ENCODE peak calls at places on chromosomes 2 and 18, in ten cellular contexts. C is right lobe of liver, L is spleen, Z is sigmoid colon, W is gastrocnemius medialis, M is A549, Y is uterus, J is transverse colon, H is Peyer's patch, O is esophagus squamous epithelium. A is an unnamed sample.

GRCh38 chr2:215238485-215239098 is 73.3 kb upstream of the ATIC start:
- DNase-seq in C (no peak), L (no peak), Z (no peak), W (no peak), M (no peak), Y (no peak), J (no peak), H (no peak), O (no peak), A (no peak)

GRCh38 chr2:207513577-207514257 is 16.0 kb upstream of the CREB1 start:
- DNase-seq in C (no peak), L (no peak), Z (no peak), W (no peak), M (no peak), Y (no peak), J (no peak), H (no peak), O (no peak), A (no peak)

GRCh38 chr2:22238967-22239366 is 1115.2 kb downstream of the TDRD15 start:
- DNase-seq in C (no peak), L (no peak), Z (no peak), W (no peak), M (no peak), Y (no peak), J (no peak), H (no peak), O (no peak), A (no peak)

GRCh38 chr2:237889811-237890210 is 30.4 kb downstream of the RAMP1 start:
- DNase-seq in C (peak), L (peak), Z (peak), W (no peak), M (no peak), Y (peak), J (no peak), H (no peak), O (no peak), A (no peak)

GRCh38 chr2:106759962-106760361 is 126.0 kb downstream of the ST6GAL2 start:
- DNase-seq in C (no peak), L (no peak), Z (no peak), W (no peak), M (no peak), Y (no peak), J (no peak), H (no peak), O (no peak), A (no peak)

GRCh38 chr2:2773692-2774091 is 442.6 kb upstream of the MYT1L start:
- DNase-seq in C (peak), L (no peak), Z (no peak), W (no peak), M (no peak), Y (no peak), J (no peak), H (no peak), O (no peak), A (no peak)

GRCh38 chr2:221455214-221455613 is 116.9 kb downstream of the EPHA4 start:
- DNase-seq in C (no peak), L (no peak), Z (no peak), W (no peak), M (no peak), Y (no peak), J (no peak), H (no peak), O (no peak), A (no peak)

GRCh38 chr2:215531284-215531683 is 95.4 kb upstream of the FN1 start:
- DNase-seq in C (no peak), L (no peak), Z (no peak), W (no peak), M (no peak), Y (no peak), J (no peak), H (no peak), O (no peak), A (no peak)

GRCh38 chr2:98155721-98156120 is 68.8 kb downstream of the VWA3B start:
- DNase-seq in C (no peak), L (no peak), Z (no peak), W (no peak), M (no peak), Y (no peak), J (no peak), H (no peak), O (no peak), A (no peak)

GRCh38 chr2:166321076-166321475 is 54.7 kb downstream of the SCN9A start:
- DNase-seq in C (no peak), L (no peak), Z (no peak), W (no peak), M (no peak), Y (no peak), J (no peak), H (no peak), O (no peak), A (no peak)

GRCh38 chr2:229586746-229587705 is 127.3 kb downstream of the DNER start:
- DNase-seq in C (peak), L (peak), Z (peak), W (peak), M (peak), Y (peak), J (peak), H (peak), O (no peak), A (peak)

GRCh38 chr2:134257516-134257915 is 3.6 kb downstream of the MGAT5 start:
- DNase-seq in C (no peak), L (no peak), Z (no peak), W (no peak), M (no peak), Y (no peak), J (no peak), H (no peak), O (no peak), A (no peak)

GRCh38 chr18:49616618-49617328 is 54.9 kb downstream of the LIPG start:
- DNase-seq in C (no peak), L (no peak), Z (no peak), W (no peak), M (no peak), Y (no peak), J (no peak), H (no peak), O (no peak), A (peak)

GRCh38 chr2:41722668-41723369 is 325.0 kb upstream of the PKDCC start:
- DNase-seq in C (no peak), L (no peak), Z (no peak), W (peak), M (no peak), Y (peak), J (no peak), H (no peak), O (no peak), A (no peak)

GRCh38 chr2:160362521-160362920 is 131.1 kb downstream of the RBMS1 start:
- DNase-seq in C (no peak), L (no peak), Z (no peak), W (no peak), M (no peak), Y (no peak), J (no peak), H (no peak), O (no peak), A (no peak)

GRCh38 chr18:61735564-61736102 is 157.2 kb downstream of the RNF152 start:
- DNase-seq in C (peak), L (no peak), Z (no peak), W (no peak), M (no peak), Y (no peak), J (no peak), H (peak), O (no peak), A (no peak)

GRCh38 chr18:59067873-59068272 is 71.8 kb upstream of the SEC11C start:
- DNase-seq in C (no peak), L (no peak), Z (no peak), W (no peak), M (peak), Y (no peak), J (no peak), H (peak), O (no peak), A (no peak)

GRCh38 chr2:1572638-1573037 is 159.4 kb downstream of the TPO start:
- DNase-seq in C (no peak), L (no peak), Z (no peak), W (no peak), M (no peak), Y (no peak), J (no peak), H (no peak), O (no peak), A (peak)

GRCh38 chr2:199581504-199581903 is 123.8 kb upstream of the SATB2 start:
- DNase-seq in C (no peak), L (no peak), Z (no peak), W (no peak), M (no peak), Y (no peak), J (no peak), H (no peak), O (no peak), A (no peak)

GRCh38 chr2:99989905-99990304 is 152.5 kb downstream of the AFF3 start:
- DNase-seq in C (no peak), L (no peak), Z (no peak), W (no peak), M (no peak), Y (no peak), J (no peak), H (no peak), O (no peak), A (no peak)

GRCh38 chr2:33791625-33792024 is 192.5 kb upstream of the FAM98A start:
- DNase-seq in C (no peak), L (no peak), Z (no peak), W (peak), M (peak), Y (no peak), J (no peak), H (no peak), O (no peak), A (no peak)

GRCh38 chr18:62018034-62018760 is 125.4 kb upstream of the RNF152 start:
- DNase-seq in C (no peak), L (no peak), Z (peak), W (no peak), M (no peak), Y (peak), J (peak), H (no peak), O (no peak), A (peak)

GRCh38 chr2:37852585-37853014 is 72.5 kb upstream of the RMDN2 start:
- DNase-seq in C (no peak), L (no peak), Z (no peak), W (no peak), M (no peak), Y (no peak), J (no peak), H (no peak), O (no peak), A (no peak)

GRCh38 chr2:129402076-129402475 is 577.4 kb upstream of the RAB6C start:
- DNase-seq in C (no peak), L (no peak), Z (no peak), W (no peak), M (no peak), Y (no peak), J (no peak), H (no peak), O (no peak), A (no peak)

GRCh38 chr2:129400825-129401224 is 578.6 kb upstream of the RAB6C start:
- DNase-seq in C (no peak), L (no peak), Z (no peak), W (no peak), M (no peak), Y (no peak), J (no peak), H (no peak), O (no peak), A (no peak)

DNA sequence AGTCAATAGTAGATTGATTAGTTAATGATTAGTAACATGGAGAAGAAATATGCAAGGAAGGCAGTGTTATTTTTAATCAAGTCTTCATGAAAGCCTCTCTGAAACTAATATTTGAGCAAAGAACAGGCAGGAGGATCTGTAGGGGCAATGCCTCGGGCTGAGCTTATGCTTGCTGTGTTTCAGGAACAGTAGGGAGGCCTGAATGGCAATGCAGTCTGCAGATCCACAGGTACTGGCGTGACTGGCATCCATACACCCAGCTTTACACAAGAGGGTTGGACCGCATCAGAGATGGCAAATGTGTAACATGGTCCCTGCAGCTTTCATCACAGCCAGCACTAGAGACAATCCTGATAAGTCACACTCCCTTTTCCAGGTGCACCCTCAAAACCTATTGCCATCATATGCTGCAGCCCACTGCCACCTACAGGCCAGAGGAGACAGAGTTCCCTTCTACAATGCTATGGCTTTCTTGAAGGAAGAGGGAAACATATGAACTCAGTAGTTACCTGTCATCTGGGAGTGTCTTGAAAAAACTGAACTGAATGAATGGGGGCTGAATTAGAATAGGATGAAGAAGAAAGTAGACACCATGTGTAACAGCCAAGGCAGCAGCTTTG is 582.4 kb upstream of the RAB6C start:
- DNase-seq in C (no peak), L (peak), Z (no peak), W (peak), M (peak), Y (no peak), J (no peak), H (no peak), O (no peak), A (no peak)
- TF ChIP-seq CTCF in C (peak), L (no peak), Z (peak), W (peak), M (peak), Y (peak), J (peak), H (peak), O (peak), A (no peak)

GRCh38 chr2:233072838-233073237 is 12.7 kb downstream of the INPP5D start:
- DNase-seq in C (no peak), L (peak), Z (no peak), W (no peak), M (no peak), Y (peak), J (no peak), H (peak), O (no peak), A (peak)

GRCh38 chr2:233075966-233076339 is 15.8 kb downstream of the INPP5D start:
- DNase-seq in C (no peak), L (no peak), Z (no peak), W (no peak), M (no peak), Y (peak), J (peak), H (peak), O (no peak), A (no peak)

GRCh38 chr2:233074106-233074505 is 14.0 kb downstream of the INPP5D start:
- DNase-seq in C (no peak), L (no peak), Z (no peak), W (no peak), M (no peak), Y (no peak), J (no peak), H (peak), O (no peak), A (no peak)

GRCh38 chr2:233076749-233077148 is 16.6 kb downstream of the INPP5D start:
- DNase-seq in C (no peak), L (no peak), Z (no peak), W (no peak), M (no peak), Y (no peak), J (no peak), H (no peak), O (no peak), A (no peak)

GRCh38 chr2:233075141-233075965 is 15.2 kb downstream of the INPP5D start:
- DNase-seq in C (no peak), L (peak), Z (no peak), W (no peak), M (no peak), Y (peak), J (peak), H (peak), O (no peak), A (peak)
- TF ChIP-seq POLR2A in C (no peak), L (no peak), Z (no peak), W (no peak), M (no peak), Y (no peak), J (no peak), H (no peak), O (no peak), A (no peak)

GRCh38 chr2:227932403-227932802 is 61.0 kb downstream of the DAW1 start:
- DNase-seq in C (no peak), L (no peak), Z (no peak), W (no peak), M (peak), Y (no peak), J (no peak), H (no peak), O (no peak), A (no peak)
- TF ChIP-seq CTCF in C (no peak), L (no peak), Z (no peak), W (no peak), M (no peak), Y (no peak), J (no peak), H (no peak), O (no peak), A (no peak)

DNA sequence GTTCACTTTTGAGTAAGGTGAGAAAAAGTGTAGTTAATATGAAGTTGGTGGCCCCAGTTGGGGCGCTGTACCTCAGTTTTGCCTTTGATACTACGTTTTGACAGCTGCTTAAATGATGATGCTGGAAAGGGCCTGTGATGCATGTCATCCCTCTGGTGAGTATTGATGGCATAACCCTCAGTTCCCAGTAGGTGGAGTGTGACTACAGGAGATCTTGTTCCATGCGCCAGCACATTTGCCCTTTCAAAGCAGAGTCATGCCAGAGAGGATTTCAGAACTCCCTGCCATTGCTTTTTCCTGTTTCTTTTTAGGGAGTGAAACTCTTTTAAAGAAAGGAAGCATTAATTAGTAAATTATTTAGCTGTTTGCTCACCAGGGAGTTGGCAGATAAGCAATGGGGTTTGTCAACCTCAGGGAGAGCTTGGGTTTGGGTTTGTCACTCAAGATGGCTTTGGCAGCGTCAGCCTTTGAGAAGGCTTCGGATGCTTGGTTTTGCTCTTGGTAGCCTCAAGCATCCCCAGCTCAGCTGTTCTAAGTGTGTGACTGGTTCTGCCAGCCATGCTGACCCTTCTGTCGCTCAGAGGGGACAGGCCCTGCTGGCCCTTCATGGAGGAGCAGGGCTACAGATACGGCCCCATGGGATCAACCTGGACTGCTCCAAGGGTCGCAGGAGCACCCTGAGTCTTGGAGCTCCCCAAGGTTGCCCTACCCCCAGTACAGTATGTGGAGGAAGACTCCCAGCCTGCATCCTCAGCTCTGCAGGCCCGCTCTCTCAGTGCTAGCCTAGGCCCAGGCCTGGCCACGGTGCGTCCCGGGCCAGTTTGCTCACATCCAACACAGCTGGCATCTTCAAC is 29.1 kb downstream of the ARMC9 start:
- DNase-seq in C (no peak), L (no peak), Z (peak), W (peak), M (peak), Y (peak), J (peak), H (peak), O (no peak), A (peak)
- TF ChIP-seq POLR2A in C (no peak), L (no peak), Z (no peak), W (no peak), M (no peak), Y (no peak), J (no peak), H (no peak), O (no peak), A (no peak)

GRCh38 chr2:28286678-28287077 is 106.0 kb upstream of the FOSL2 start:
- DNase-seq in C (no peak), L (no peak), Z (no peak), W (no peak), M (no peak), Y (no peak), J (no peak), H (no peak), O (no peak), A (no peak)
- TF ChIP-seq CTCF in C (no peak), L (no peak), Z (no peak), W (no peak), M (no peak), Y (no peak), J (no peak), H (no peak), O (no peak), A (no peak)

GRCh38 chr2:178269825-178270224 is 75.5 kb downstream of the OSBPL6 start:
- DNase-seq in C (no peak), L (no peak), Z (no peak), W (no peak), M (no peak), Y (no peak), J (no peak), H (no peak), O (no peak), A (no peak)
- TF ChIP-seq POLR2A in C (no peak), L (no peak), Z (no peak), W (no peak), M (no peak), Y (no peak), J (no peak), H (no peak), O (no peak), A (no peak)

DNA sequence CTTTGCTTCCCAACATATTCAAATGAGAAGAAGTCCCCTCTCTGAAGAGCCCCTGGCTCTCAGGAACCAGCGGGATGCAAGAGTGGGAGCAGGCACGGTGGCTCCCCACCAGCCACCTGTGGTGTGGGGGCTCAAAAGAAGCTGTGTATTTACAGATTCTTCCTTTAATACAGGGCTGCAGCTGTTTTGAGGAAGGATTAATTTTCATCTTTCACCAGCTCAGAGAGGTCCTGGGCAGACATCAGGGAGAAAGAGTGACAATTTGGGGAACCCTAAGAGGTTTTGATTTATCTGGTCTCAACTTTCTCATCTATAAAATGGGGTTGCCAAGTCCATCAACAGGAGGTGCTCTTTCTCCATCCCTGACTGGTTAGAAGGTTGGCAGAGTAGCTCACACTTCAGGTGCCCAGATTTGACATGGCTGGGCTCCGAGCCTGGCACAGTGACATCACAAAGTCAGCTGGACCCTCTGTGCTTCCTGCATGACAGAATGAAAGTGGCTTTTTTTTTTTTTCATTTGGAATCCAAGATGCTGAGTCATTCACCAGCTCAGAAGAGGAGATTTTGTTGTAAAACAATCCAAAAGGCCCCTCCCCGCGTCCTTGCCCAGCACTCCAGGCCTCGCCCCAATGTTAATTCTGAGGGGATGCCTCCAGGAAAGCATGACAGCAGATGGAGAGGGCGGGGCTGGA is 15.5 kb upstream of the SIX2 start:
- DNase-seq in C (no peak), L (no peak), Z (no peak), W (no peak), M (peak), Y (no peak), J (no peak), H (no peak), O (no peak), A (peak)
- TF ChIP-seq CTCF in C (no peak), L (no peak), Z (no peak), W (no peak), M (peak), Y (no peak), J (no peak), H (no peak), O (no peak), A (no peak)